ENCODE peak calls at places on chromosomes 2 and 18, in seven cellular contexts. C is fibroblast of villous mesenchyme, B is AG04450, X is epithelial cell of proximal tubule, Y is breast epithelium, O is cardiac muscle cell, Q is fibroblast of pulmonary artery. P is an unnamed sample.

GRCh38 chr2:205386109-205386508 is 296.2 kb upstream of the NRP2 start:
- DNase-seq in C (peak), B (no peak), X (no peak), Y (no peak), O (peak), Q (peak), P (no peak)

GRCh38 chr18:12855886-12856285 is 28.2 kb downstream of the PTPN2 start:
- DNase-seq in C (no peak), B (no peak), X (no peak), Y (no peak), O (no peak), Q (no peak), P (no peak)

GRCh38 chr2:51031004-51031791 is 734 bp downstream of the NRXN1 start:
- DNase-seq in C (no peak), B (no peak), X (no peak), Y (no peak), O (no peak), Q (no peak), P (no peak)

GRCh38 chr2:15601681-15602080 is 10.0 kb downstream of the DDX1 start:
- DNase-seq in C (no peak), B (no peak), X (no peak), Y (no peak), O (no peak), Q (no peak), P (no peak)

GRCh38 chr2:120586507-120587283 is 149.0 kb upstream of the GLI2 start:
- DNase-seq in C (no peak), B (no peak), X (no peak), Y (no peak), O (peak), Q (no peak), P (no peak)

GRCh38 chr2:105777506-105778343 is 33.0 kb downstream of the NCK2 start:
- DNase-seq in C (no peak), B (no peak), X (no peak), Y (no peak), O (no peak), Q (no peak), P (no peak)

GRCh38 chr18:5941869-5942268 is 46.5 kb upstream of the TMEM200C start:
- DNase-seq in C (no peak), B (no peak), X (no peak), Y (no peak), O (no peak), Q (no peak), P (no peak)

GRCh38 chr2:152297715-152298114 is 37.3 kb upstream of the FMNL2 start:
- DNase-seq in C (no peak), B (no peak), X (no peak), Y (no peak), O (no peak), Q (no peak), P (no peak)

GRCh38 chr2:219736196-219736595 is 108.8 kb downstream of the SLC4A3 start:
- DNase-seq in C (peak), B (peak), X (peak), Y (no peak), O (peak), Q (peak), P (peak)

GRCh38 chr2:199850250-199850717 is 708 bp downstream of the FTCDNL1 start:
- DNase-seq in C (no peak), B (no peak), X (no peak), Y (no peak), O (no peak), Q (no peak), P (no peak)

GRCh38 chr2:2524340-2524941 is 193.4 kb upstream of the MYT1L start:
- DNase-seq in C (no peak), B (no peak), X (no peak), Y (no peak), O (no peak), Q (no peak), P (no peak)

GRCh38 chr2:182229288-182229687 is 197.5 kb downstream of the PDE1A start:
- DNase-seq in C (no peak), B (no peak), X (no peak), Y (no peak), O (no peak), Q (peak), P (no peak)

GRCh38 chr2:64972856-64973255 is 16.3 kb upstream of the SLC1A4 start:
- DNase-seq in C (peak), B (no peak), X (no peak), Y (no peak), O (no peak), Q (no peak), P (no peak)

GRCh38 chr18:23283933-23284430 is 148.7 kb downstream of the CABLES1 start:
- DNase-seq in C (no peak), B (no peak), X (peak), Y (no peak), O (peak), Q (peak), P (peak)

GRCh38 chr2:191039616-191040015 is 25.6 kb upstream of the STAT1 start:
- DNase-seq in C (no peak), B (no peak), X (no peak), Y (no peak), O (no peak), Q (no peak), P (no peak)
- H3K4me3 ChIP-seq in C (no peak), B (no peak), X (no peak), Y (no peak), O (no peak), Q (no peak), P (no peak)

DNA sequence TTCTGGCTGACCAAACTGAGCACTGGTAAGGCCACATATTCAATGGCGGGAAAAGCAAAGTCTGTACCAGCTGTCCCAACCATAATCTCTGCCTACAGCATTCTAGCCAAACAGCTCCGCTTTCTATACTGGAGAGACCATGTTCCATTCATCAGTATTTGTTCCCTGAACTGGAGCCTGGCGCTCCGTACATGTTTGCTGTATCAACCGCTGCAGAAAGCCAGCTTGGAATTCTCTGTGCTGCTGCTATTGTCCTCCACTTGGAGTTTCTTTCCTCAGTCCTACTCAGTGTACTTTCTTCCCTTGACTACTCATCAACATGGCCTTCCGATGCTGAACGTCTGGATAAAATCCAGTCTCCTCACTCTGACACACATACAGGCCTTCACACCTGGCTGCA is 1.9 kb downstream of the COA5 start:
- DNase-seq in C (no peak), B (no peak), X (no peak), Y (no peak), O (no peak), Q (no peak), P (no peak)
- TF ChIP-seq CTCF in C (no peak), B (no peak), X (no peak), Y (no peak), O (no peak), Q (no peak), P (no peak)

GRCh38 chr18:78601349-78601748 is 378.3 kb upstream of the SALL3 start:
- DNase-seq in C (no peak), B (no peak), X (no peak), Y (no peak), O (no peak), Q (no peak), P (no peak)

GRCh38 chr18:78595453-78595852 is 384.2 kb upstream of the SALL3 start:
- DNase-seq in C (no peak), B (no peak), X (no peak), Y (no peak), O (no peak), Q (no peak), P (no peak)

GRCh38 chr18:78601923-78602322 is 377.7 kb upstream of the SALL3 start:
- DNase-seq in C (no peak), B (no peak), X (no peak), Y (no peak), O (no peak), Q (no peak), P (no peak)

GRCh38 chr18:78596794-78597193 is 382.8 kb upstream of the SALL3 start:
- DNase-seq in C (no peak), B (no peak), X (no peak), Y (no peak), O (no peak), Q (no peak), P (no peak)

DNA sequence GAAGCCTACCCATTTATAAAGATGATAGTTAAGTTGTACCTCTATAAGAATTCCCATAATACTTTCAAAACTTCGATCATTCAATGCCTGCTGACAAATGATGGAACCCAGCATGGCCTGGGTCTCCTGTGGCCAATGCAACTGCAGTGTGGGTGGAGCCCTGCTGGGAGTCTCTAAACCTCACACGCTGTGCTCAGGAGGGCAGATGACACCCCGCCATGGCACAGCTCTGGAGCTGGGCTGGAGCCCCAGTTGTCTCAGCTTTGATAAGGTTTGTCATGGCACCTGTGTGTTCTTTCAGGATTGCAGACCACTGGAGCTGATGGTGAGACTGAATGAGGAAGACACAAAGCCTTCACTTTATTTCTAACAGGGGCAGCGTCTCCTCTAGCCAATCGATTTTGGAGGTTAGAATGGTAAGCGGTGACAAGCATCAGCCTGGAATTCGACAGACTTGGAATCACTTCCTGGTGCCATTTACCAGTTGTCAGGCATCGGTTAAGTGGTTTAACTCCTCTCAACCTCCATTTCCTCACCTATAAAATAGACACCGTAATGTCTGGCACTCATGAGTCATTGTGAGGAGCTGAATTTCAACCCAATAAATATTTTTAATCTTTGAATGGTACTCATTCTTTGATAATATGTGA is 383.6 kb upstream of the SALL3 start:
- DNase-seq in C (no peak), B (no peak), X (no peak), Y (no peak), O (no peak), Q (no peak), P (no peak)
- H3K4me3 ChIP-seq in C (no peak), B (no peak), X (no peak), Y (no peak), O (no peak), Q (no peak), P (no peak)

GRCh38 chr2:67579207-67579606 is 182.1 kb downstream of the ETAA1 start:
- DNase-seq in C (peak), B (no peak), X (no peak), Y (no peak), O (no peak), Q (no peak), P (no peak)
- TF ChIP-seq CTCF in C (no peak), B (no peak), X (no peak), Y (no peak), O (no peak), Q (no peak), P (no peak)

DNA sequence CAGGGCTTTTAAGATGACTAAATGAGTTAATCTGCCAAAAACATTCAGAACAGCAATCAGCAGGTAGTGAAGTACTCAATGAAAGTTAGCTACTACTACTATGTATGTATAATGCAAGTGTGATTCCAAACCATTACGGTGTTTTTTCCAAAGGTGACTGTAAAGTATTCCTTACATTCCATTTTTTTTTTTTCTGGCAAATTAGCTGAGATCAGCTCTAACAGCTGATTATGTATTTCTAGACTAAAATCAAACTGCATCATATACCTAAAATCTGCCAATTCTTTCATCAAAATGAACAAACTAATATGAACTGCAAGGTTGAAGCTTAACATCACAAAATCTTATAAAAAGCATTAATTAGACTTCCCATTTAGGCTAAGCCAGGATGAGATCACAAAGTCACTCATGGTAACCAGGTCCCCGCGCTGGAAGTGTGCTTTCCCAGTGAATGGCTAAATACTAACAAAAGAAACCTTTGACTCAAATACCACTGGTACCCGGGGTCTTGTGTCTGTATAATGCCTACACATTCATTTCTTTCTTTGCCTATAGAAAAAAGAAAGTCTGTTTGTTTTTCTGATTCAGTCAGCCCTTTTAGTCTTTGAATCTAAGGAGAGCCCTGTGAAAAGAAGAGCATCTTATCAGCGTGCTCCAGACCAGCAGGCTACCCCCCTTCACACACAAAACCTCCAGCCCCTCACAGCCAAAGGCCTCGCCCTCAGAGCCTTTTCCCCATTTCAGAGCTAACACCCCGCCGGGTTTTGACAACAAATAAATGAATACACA is 88.3 kb downstream of the RBMS1 start:
- DNase-seq in C (no peak), B (no peak), X (no peak), Y (no peak), O (no peak), Q (no peak), P (no peak)
- H3K4me3 ChIP-seq in C (peak), B (peak), X (peak), Y (peak), O (peak), Q (peak), P (no peak)

GRCh38 chr2:216694201-216694825 is 1.0 kb downstream of the IGFBP5 start:
- DNase-seq in C (peak), B (no peak), X (no peak), Y (no peak), O (peak), Q (peak), P (no peak)
- TF ChIP-seq CTCF in C (no peak), B (no peak), X (no peak), Y (no peak), O (no peak), Q (no peak), P (no peak)

DNA sequence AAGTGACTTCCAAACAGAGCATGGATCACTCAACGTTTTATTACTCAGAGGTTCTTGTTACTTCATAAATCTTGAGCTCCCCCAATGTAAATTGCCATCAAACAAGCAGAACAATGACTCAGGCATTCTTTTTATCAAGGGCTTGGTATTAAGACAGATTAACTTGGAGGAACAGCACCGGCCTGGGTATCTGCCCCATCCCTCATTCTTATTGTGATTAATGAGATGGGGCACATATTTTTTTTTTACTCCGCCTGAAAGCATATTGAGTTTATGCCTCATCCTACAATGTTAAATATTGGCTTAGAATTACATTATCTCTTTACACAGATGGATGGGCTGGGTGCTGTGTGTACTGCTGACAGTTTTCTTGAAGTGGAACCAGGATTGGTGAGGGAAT is 387.2 kb downstream of the CLIP4 start:
- DNase-seq in C (no peak), B (no peak), X (peak), Y (no peak), O (no peak), Q (no peak), P (no peak)
- H3K4me3 ChIP-seq in C (no peak), B (no peak), X (no peak), Y (no peak), O (no peak), Q (no peak), P (no peak)

P was measured in GM12865.